ENCODE peak calls at places on chromosomes 4 and X, in eight cellular contexts. H is kidney epithelial cell; A is tibial nerve; M is activated CD8-positive, alpha-beta T cell treated with anti-CD3 and anti-CD28 coated beads for 36 hours; K is endothelial cell; B is PC-3; N is neural progenitor cell; R is activated B cell treated with CpG ODN at 0.5 μM for 24 hours. J is an unnamed sample.

GRCh38 chr4:8292388-8293107 is 23.0 kb downstream of the HTRA3 start:
- DNase-seq in H (no peak), A (no peak), M (no peak), K (no peak), B (no peak), N (no peak), R (no peak), J (no peak)

GRCh38 chr4:83855044-83855443 is 319.1 kb downstream of the GPAT3 start:
- DNase-seq in H (peak), A (no peak), M (no peak), K (no peak), B (peak), N (no peak), R (no peak), J (no peak)

GRCh38 chrX:41605144-41605543 is 83.6 kb upstream of the GPR34 start:
- DNase-seq in H (no peak), A (no peak), M (no peak), K (no peak), B (no peak), N (no peak), R (no peak), J (no peak)

GRCh38 chr4:37758226-37758625 is 68.3 kb upstream of the PGM2 start:
- DNase-seq in H (peak), A (no peak), M (no peak), K (no peak), B (no peak), N (no peak), R (no peak), J (no peak)

GRCh38 chr4:143025111-143025704 is 159.5 kb upstream of the USP38 start:
- DNase-seq in H (peak), A (no peak), M (peak), K (peak), B (peak), N (peak), R (no peak), J (no peak)

GRCh38 chr4:94256833-94257232 is 49.2 kb downstream of the SMARCAD1 start:
- DNase-seq in H (no peak), A (no peak), M (no peak), K (no peak), B (peak), N (no peak), R (no peak), J (no peak)

GRCh38 chr4:10164877-10165283 is 48.3 kb upstream of the WDR1 start:
- DNase-seq in H (no peak), A (no peak), M (peak), K (peak), B (peak), N (peak), R (no peak), J (no peak)

GRCh38 chr4:153467154-153467896 is 1.2 kb downstream of the TMEM131L start:
- DNase-seq in H (no peak), A (no peak), M (peak), K (peak), B (peak), N (peak), R (peak), J (no peak)

GRCh38 chr4:5638976-5639375 is 69.4 kb downstream of the EVC2 start:
- DNase-seq in H (no peak), A (no peak), M (no peak), K (no peak), B (peak), N (no peak), R (no peak), J (no peak)

GRCh38 chr4:183905081-183905592 is at the start of gene STOX2:
- DNase-seq in H (peak), A (peak), M (peak), K (peak), B (peak), N (peak), R (no peak), J (peak)

GRCh38 chr4:174318829-174319764 is 35.4 kb downstream of the CEP44 start:
- DNase-seq in H (no peak), A (no peak), M (no peak), K (peak), B (peak), N (peak), R (no peak), J (no peak)

GRCh38 chr4:1309261-1310010 is 19.7 kb downstream of the MAEA start:
- DNase-seq in H (peak), A (peak), M (peak), K (peak), B (no peak), N (peak), R (peak), J (peak)

GRCh38 chr4:146520894-146521542 is 722 bp downstream of the SLC10A7 start:
- DNase-seq in H (no peak), A (no peak), M (peak), K (no peak), B (peak), N (peak), R (no peak), J (no peak)

DNA sequence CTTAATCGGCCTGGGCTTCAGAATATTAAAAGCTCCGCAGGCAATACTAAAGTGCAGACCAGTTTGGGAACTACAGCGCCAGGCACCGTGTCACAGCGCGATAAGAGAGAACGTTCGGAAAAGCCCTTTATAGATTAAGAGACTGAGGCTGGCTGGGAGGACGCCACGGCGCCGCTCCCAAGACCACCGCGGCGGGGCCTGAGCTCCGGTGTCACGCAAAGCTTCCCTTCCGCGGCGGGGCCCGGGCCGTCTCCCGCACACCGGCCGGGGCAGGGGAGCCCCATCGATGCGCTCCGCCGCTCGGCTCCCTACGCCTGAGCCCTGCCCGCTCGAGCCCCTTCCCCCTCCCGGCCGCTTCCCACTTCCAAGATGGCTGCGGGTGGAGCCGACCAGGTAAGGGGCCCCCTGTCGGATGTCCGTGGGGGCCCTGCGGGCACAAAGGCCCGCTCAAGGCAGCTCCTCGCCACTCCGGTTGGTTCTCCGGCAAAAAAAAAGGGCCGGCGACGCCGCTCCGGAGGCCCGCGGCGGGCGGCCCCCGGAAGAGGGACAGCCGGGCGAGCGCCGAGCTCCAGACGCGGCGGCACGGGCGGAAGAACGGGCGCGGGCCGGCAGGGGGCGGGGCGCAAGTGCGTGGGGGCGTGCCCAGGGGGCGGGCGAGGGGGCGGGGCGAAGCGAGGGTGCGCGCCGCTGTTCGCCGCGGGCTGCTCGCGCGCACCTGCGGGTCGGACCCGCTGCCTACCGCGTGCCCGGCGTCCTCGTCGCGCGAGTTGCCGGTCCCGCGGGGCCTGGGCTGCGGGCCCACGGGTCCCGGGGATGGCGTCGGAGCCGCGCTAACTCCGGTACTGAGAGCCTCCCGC is at the start of gene TBC1D14:
- DNase-seq in H (no peak), A (peak), M (peak), K (peak), B (peak), N (peak), R (peak), J (peak)
- TF ChIP-seq CTCF in H (peak), A (no peak), M (no peak), K (peak), B (no peak), N (peak), R (no peak), J (peak)

GRCh38 chrX:123738378-123738955 is 5.6 kb upstream of the THOC2 start:
- DNase-seq in H (no peak), A (no peak), M (no peak), K (no peak), B (no peak), N (no peak), R (no peak), J (no peak)
- TF ChIP-seq CTCF in H (no peak), A (no peak), M (no peak), K (no peak), B (no peak), N (no peak), R (no peak), J (no peak)

DNA sequence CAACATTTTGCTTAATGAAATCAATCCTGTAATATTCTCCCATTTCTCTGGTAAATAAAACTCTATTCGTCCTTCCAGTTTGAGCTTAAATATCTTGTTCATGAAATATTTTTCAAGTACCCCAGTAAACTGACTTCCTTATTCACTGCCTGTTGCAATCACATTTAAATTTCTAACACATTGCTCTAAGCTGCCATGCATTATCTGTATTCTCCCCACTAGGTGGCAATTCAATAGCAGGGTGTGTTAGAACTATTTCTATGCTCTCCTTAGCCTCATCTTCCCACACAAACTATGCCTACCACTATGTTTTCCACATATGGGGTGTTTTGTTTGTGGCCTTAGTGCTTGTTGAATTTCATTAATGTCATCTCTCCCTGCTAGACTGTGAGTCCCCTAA is 377.1 kb upstream of the HS3ST1 start:
- DNase-seq in H (no peak), A (no peak), M (no peak), K (no peak), B (peak), N (peak), R (no peak), J (no peak)
- TF ChIP-seq CTCF in H (peak), A (peak), M (peak), K (peak), B (peak), N (peak), R (no peak), J (peak)

GRCh38 chrX:2967012-2967411 is 37.9 kb upstream of the ARSD start:
- DNase-seq in H (no peak), A (no peak), M (no peak), K (no peak), B (no peak), N (no peak), R (no peak), J (no peak)

GRCh38 chrX:2969021-2969420 is 37.3 kb upstream of the ARSH start:
- DNase-seq in H (no peak), A (no peak), M (no peak), K (no peak), B (no peak), N (no peak), R (no peak), J (no peak)

GRCh38 chrX:2965965-2966364 is 36.8 kb upstream of the ARSD start:
- DNase-seq in H (no peak), A (no peak), M (peak), K (no peak), B (no peak), N (no peak), R (no peak), J (no peak)

GRCh38 chrX:2967584-2967983 is 38.4 kb upstream of the ARSD start:
- DNase-seq in H (no peak), A (no peak), M (no peak), K (no peak), B (no peak), N (no peak), R (no peak), J (no peak)

DNA sequence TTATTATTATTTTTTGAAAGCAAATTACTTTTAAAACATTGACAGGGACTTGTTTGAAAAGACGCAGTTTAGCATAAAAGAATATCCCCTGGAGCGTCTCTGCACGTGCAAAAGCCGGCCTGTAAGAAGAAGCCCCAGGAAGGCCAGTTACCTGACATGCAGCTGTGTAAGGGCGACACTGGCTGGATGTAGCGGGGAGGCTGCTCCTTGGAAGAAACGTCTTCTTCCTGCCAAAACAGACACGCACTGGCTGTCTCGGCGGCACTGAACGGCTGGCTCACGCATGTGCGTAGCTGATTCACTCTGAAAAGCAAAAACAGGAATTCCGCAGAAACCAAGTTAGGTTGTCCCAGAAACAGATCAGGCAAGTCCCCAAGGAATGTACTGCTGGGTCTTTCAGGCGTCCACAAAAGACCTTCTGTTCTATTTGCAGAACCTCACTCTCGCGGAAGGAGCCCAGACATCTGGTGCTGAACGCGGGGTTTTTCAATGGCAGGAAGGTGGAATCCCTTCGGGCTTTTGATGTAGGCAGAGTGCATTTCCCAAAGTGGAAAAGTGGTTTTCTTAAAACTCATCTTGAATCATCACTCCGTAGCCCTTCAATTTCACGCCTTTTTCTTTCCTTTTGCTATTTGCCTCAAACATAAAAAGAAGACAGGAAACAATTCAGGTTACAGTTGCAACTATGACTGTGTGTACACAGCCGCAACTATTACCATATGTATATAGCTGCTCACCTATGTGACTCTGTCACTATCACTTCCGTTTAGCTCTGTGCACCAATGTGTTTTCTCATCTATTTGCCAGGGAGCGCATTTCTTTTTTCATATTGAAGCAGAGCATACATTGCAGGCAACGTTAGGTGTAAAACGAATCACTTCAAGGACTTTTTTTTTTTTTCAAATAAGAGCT is 38.1 kb upstream of the ARSH start:
- DNase-seq in H (no peak), A (peak), M (peak), K (no peak), B (peak), N (peak), R (no peak), J (no peak)
- TF ChIP-seq CTCF in H (no peak), A (no peak), M (no peak), K (no peak), B (no peak), N (no peak), R (no peak), J (no peak)

DNA sequence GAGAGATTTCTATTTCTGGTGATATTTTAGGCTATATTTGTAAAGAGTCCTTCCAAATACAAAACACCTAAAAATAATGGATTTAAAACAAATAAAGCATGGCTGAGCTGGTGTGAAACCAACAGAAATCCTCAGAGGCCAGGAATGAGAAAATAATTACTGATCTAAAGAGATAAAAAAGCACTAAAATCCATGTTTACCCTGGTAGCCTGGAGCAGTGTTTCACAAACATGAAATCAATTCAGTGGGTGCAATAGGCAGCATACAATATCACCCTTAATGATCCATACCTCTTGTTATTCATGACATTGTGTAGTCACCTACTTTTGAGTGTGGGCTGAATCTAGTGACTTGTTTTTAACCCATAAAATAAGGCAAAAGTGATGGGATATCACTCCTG is 14.6 kb downstream of the PFKFB1 start:
- DNase-seq in H (no peak), A (no peak), M (no peak), K (no peak), B (no peak), N (no peak), R (no peak), J (no peak)
- TF ChIP-seq CTCF in H (no peak), A (no peak), M (no peak), K (no peak), B (no peak), N (no peak), R (no peak), J (no peak)

GRCh38 chr4:182809417-182810102 is 107.6 kb downstream of the DCTD start:
- DNase-seq in H (no peak), A (no peak), M (peak), K (peak), B (peak), N (no peak), R (no peak), J (no peak)
- TF ChIP-seq CTCF in H (peak), A (no peak), M (no peak), K (no peak), B (peak), N (peak), R (no peak), J (peak)

DNA sequence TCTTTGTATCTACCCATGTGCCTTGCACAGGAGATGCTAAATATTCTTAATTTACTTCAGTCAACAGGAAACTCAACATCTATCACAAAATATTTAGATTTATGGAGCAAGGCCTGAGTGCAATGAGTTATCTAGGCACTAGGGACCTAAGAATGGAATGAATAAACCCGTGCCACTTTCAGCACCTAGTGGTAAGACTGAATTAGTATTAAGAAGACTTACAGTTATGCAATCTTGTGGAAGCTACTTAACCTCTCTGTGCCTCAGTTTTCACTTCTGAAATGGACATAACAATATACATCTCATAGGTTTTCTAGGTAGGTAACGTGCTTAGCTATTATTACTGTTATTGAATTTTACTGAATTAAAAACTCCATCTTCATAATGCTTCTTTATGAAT is 144.6 kb upstream of the MAP3K15 start:
- DNase-seq in H (no peak), A (no peak), M (no peak), K (no peak), B (no peak), N (no peak), R (no peak), J (no peak)
- TF ChIP-seq CTCF in H (no peak), A (no peak), M (peak), K (no peak), B (peak), N (no peak), R (no peak), J (peak)